ENCODE peak calls at places on chromosomes 13 and 19, in nine cellular contexts. C is cardiac muscle cell, W is BE2C, G is A549, L is GM12865, A is WTC11, I is ascending aorta, M is tibial nerve, S is AG10803. K is an unnamed sample.

GRCh38 chr13:111858571-111858970 is 208.4 kb upstream of the SOX1 start:
- DNase-seq in M (no peak), C (no peak), I (no peak), L (no peak), G (no peak), W (no peak), S (no peak), A (no peak), K (no peak)

GRCh38 chr19:16228637-16229321 is 31.1 kb downstream of the AP1M1 start:
- DNase-seq in C (no peak), W (no peak), M (no peak), S (no peak), I (no peak), A (no peak), G (no peak), L (peak; percentile 0), K (no peak)

GRCh38 chr19:2251577-2252480 is 2.7 kb downstream of the AMH start:
- DNase-seq in S (no peak), A (no peak), G (no peak), M (no peak), C (no peak), I (no peak), L (no peak), W (peak; percentile 15), K (no peak)

GRCh38 chr13:66415444-66415843 is 814.7 kb downstream of the PCDH9 start:
- DNase-seq in A (no peak), I (no peak), M (no peak), S (no peak), G (no peak), C (no peak), L (no peak), W (no peak), K (no peak)

GRCh38 chr19:6534451-6535093 is 3.7 kb downstream of the TNFSF9 start:
- DNase-seq in S (no peak), M (no peak), L (peak; percentile 21), G (no peak), I (no peak), C (no peak), W (no peak), A (peak; percentile 47), K (no peak)

GRCh38 chr19:31185261-31185660 is 164.0 kb downstream of the TSHZ3 start:
- DNase-seq in L (no peak), W (no peak), G (no peak), M (no peak), C (peak; percentile 9), A (no peak), S (no peak), I (no peak), K (peak; percentile 4)

GRCh38 chr13:94966380-94966779 is 254.0 kb upstream of the SOX21 start:
- DNase-seq in W (no peak), I (no peak), L (no peak), C (no peak), S (no peak), A (no peak), G (no peak), M (no peak), K (no peak)

GRCh38 chr13:74794147-74794546 is 659.9 kb upstream of the KLF12 start:
- DNase-seq in C (no peak), I (no peak), G (no peak), L (no peak), M (no peak), S (no peak), W (peak; percentile 59), A (no peak), K (peak; percentile 28)

GRCh38 chr19:703651-704446 is 4.9 kb upstream of the PALM start:
- DNase-seq in A (peak; percentile 98), W (peak; percentile 97), M (peak; percentile 76), I (no peak), C (peak; percentile 68), S (no peak), G (peak; percentile 85), L (peak; percentile 71), K (peak; percentile 51)

GRCh38 chr19:52734340-52734892 is 428 bp downstream of the ZNF611 start:
- DNase-seq in M (no peak), I (no peak), C (peak; percentile 9), S (peak; percentile 1), G (no peak), A (peak; percentile 29), W (peak; percentile 24), L (no peak), K (no peak)

GRCh38 chr19:7223429-7223828 is 70.8 kb downstream of the INSR start:
- DNase-seq in L (no peak), A (no peak), I (no peak), C (no peak), S (no peak), G (no peak), M (no peak), W (no peak), K (no peak)

GRCh38 chr13:80873589-80873988 is 532.7 kb upstream of the SPRY2 start:
- DNase-seq in M (no peak), L (peak; percentile 41), I (no peak), W (no peak), A (no peak), C (no peak), S (no peak), G (no peak), K (no peak)

GRCh38 chr13:103639326-103639725 is 573.1 kb upstream of the SLC10A2 start:
- DNase-seq in A (no peak), L (no peak), S (no peak), I (no peak), M (no peak), C (no peak), W (no peak), G (no peak), K (no peak)

DNA sequence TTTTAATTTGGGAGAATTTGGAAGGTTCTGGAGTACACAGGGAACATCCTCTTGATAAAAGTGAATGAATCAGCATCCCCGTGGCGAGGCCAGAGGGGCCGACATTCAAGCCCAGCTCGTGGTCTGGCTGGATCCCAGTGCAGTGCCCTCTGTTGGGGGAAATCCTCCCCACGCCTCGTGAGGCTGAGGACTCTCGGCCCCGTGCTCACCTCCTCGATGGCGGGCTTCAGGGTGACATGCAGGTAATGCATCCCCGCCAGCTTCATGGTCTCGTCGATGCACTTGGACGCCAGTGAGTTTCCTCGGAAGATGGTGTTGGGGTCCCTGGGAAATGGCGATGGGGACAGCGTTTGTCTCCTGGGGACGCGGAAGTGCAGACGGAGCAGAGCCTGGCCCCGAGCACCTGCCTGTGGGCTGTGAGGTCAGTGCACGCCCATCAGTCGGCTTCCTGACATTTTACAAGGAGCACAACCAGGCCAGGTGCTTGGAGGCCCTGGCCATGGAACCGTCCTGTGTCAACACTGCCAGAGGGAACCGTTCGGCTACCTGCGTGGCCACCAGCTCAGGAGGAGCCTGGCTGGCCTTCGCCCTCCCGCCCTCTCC is 43.3 kb upstream of the C13orf46 start:
- DNase-seq in A (peak; percentile 55), C (peak; percentile 60), G (no peak), S (peak; percentile 28), L (no peak), W (peak; percentile 36), I (no peak), M (no peak), K (peak; percentile 43)
- TF ChIP-seq CTCF in A (no peak), C (peak; percentile 45), G (no peak), S (peak; percentile 15), L (no peak), W (peak; percentile 42), I (no peak), M (no peak), K (peak; percentile 28)

GRCh38 chr13:33109801-33110200 is 93.6 kb downstream of the KL start:
- DNase-seq in W (peak; percentile 46), A (peak; percentile 72), S (no peak), G (peak; percentile 15), M (no peak), L (peak; percentile 93), I (no peak), C (no peak), K (no peak)
- TF ChIP-seq CTCF in W (peak; percentile 46), A (no peak), S (peak; percentile 39), G (no peak), M (no peak), L (peak; percentile 92), I (no peak), C (peak; percentile 19), K (peak; percentile 40)

GRCh38 chr19:33302175-33302973 is at the start of gene CEBPA:
- DNase-seq in W (peak; percentile 91), M (peak; percentile 46), L (peak; percentile 81), C (peak; percentile 85), I (no peak), S (peak; percentile 72), A (peak; percentile 80), G (peak; percentile 93), K (peak; percentile 66)
- TF ChIP-seq CTCF in W (peak; percentile 39), M (peak; percentile 88), L (peak; percentile 37), C (no peak), I (no peak), S (peak; percentile 32), A (no peak), G (peak; percentile 99), K (no peak)

DNA sequence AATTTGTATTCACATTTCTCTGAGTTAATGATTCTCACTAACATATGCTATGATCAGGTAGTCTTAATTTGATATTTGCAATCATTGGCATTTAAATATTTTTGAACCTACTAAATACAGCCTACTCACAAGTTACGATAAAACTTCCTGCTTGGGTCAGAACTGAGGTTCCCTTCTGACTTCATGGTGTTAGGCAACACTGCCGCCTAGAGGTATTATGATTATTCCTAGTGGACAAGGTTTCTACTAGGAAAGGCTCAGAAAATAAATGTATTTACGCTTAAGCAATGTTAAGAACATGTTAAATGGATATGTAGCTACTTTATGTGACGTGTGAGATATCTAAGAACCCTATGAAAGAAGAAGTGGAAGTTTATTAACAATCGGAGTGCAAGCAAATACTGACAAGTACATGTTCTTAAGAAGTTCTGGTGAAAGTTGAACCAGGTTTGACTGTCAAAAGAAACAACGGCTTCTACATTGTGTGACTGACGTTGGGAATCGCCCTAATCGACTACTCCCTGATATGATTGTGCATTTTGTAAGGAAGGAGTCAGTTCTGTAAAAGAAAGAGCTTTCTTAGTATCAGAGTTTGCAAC is 1395.8 kb downstream of the SLITRK5 start:
- DNase-seq in G (peak; percentile 39), A (peak; percentile 18), C (peak; percentile 38), S (peak; percentile 11), M (peak; percentile 48), W (peak; percentile 54), I (no peak), L (peak; percentile 27), K (peak; percentile 43)
- TF ChIP-seq CTCF in G (peak; percentile 43), A (peak; percentile 43), C (peak; percentile 56), S (peak; percentile 57), M (peak; percentile 65), W (peak; percentile 87), I (no peak), L (peak; percentile 44), K (peak; percentile 4)

DNA sequence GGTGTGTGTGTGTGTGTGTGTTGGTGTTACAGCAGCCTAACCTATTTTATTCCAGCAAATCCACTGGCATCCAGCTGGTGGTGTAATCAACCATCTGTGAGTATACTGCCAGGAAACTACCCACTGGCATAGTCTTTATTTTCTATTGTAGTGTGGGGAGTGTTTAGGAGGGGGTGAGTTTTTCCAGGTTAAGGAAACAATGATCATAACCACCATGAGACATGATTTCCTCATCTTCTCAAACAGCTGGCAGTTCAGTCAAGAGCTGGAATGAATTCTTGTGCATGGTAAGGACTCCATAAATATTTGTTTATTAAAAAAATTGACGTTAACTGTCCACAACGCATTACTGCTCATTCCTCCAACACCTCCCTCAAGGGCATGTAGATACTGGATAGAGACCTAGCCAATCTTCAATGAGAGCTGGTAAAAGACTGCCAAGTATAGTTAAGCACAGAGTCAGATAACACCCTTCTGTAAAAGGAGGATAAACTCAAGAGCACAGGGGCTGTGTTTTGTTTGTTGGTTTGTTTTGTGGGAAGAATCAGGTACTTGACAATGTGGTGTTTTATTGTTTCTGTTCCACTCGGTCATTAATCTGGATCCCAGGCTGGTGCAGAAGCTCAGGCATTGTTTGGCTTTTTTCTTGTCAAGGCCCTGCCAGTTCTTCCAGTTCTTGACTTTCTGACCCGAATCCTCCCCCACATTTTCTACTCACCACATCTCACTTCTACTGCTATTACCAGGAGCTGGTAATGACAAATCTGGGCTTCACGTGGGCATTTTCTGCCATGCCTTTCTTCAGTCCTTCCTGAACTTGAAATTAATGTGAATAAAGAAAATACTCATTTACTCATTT is 31.6 kb upstream of the SLC46A3 start:
- DNase-seq in G (peak; percentile 32), W (no peak), M (no peak), C (peak; percentile 42), A (no peak), I (no peak), S (peak; percentile 46), L (no peak), K (peak; percentile 71)
- TF ChIP-seq CTCF in G (no peak), W (no peak), M (no peak), C (no peak), A (no peak), I (no peak), S (no peak), L (no peak), K (no peak)

K was measured in cardiac fibroblast.